ENCODE peak calls at places on chromosomes 12 and 14, in six cellular contexts. T is T-helper 17 cell; X is nephron progenitor cell; Z is ELF-1; L is activated gamma-delta T cell treated with anti-CD3 and anti-CD28 coated beads, Interleukin-2, amount 50 U/mL, for 16 hours; O is astrocyte of the spinal cord. Y is an unnamed sample.

GRCh38 chr12:89098390-89099102 is 253.8 kb downstream of the DUSP6 start:
- DNase-seq in T (no peak), X (peak; percentile 23), Z (peak; percentile 56), L (no peak), O (no peak), Y (no peak)

GRCh38 chr12:104485651-104486341 is 29.0 kb downstream of the CHST11 start:
- DNase-seq in T (peak; percentile 36), X (no peak), Z (no peak), L (no peak), O (no peak), Y (no peak)

GRCh38 chr14:23567186-23568020 is at the start of gene AP1G2:
- DNase-seq in T (peak; percentile 78), X (peak; percentile 86), Z (peak; percentile 94), L (peak; percentile 74), O (peak; percentile 56), Y (peak; percentile 87)

GRCh38 chr14:89607453-89607852 is 190.4 kb upstream of the FOXN3 start:
- DNase-seq in T (no peak), X (no peak), Z (no peak), L (no peak), O (no peak), Y (no peak)

GRCh38 chr14:93041830-93042229 is 73.9 kb downstream of the ITPK1 start:
- DNase-seq in T (no peak), X (no peak), Z (no peak), L (no peak), O (no peak), Y (no peak)

GRCh38 chr12:89154743-89155530 is 197.4 kb downstream of the DUSP6 start:
- DNase-seq in T (no peak), X (no peak), Z (no peak), L (no peak), O (no peak), Y (no peak)

GRCh38 chr14:22689186-22689585 is 45.0 kb upstream of the OR6J1 start:
- DNase-seq in T (no peak), X (no peak), Z (peak; percentile 17), L (no peak), O (peak; percentile 93), Y (peak; percentile 45)

GRCh38 chr14:68462683-68463082 is 330.2 kb downstream of the ZFP36L1 start:
- DNase-seq in T (no peak), X (no peak), Z (no peak), L (no peak), O (no peak), Y (peak; percentile 48)

GRCh38 chr14:39302124-39302810 is 68.6 kb downstream of the MIA2 start:
- DNase-seq in T (no peak), X (no peak), Z (no peak), L (no peak), O (no peak), Y (no peak)

GRCh38 chr12:4579305-4580097 is 17.5 kb downstream of the DYRK4 start:
- DNase-seq in T (no peak), X (no peak), Z (no peak), L (no peak), O (no peak), Y (peak; percentile 16)

GRCh38 chr12:118288174-118288573 is 84.5 kb downstream of the TAOK3 start:
- DNase-seq in T (no peak), X (no peak), Z (no peak), L (no peak), O (no peak), Y (no peak)

GRCh38 chr14:84250863-84251262 is 1279.1 kb upstream of the FLRT2 start:
- DNase-seq in T (no peak), X (no peak), Z (no peak), L (no peak), O (no peak), Y (no peak)

GRCh38 chr12:43278268-43278832 is 273.7 kb downstream of the ADAMTS20 start:
- DNase-seq in T (no peak), X (no peak), Z (no peak), L (no peak), O (no peak), Y (no peak)

GRCh38 chr12:29024117-29024516 is 125.0 kb upstream of the FAR2 start:
- DNase-seq in T (no peak), X (no peak), Z (no peak), L (no peak), O (no peak), Y (no peak)

GRCh38 chr14:31420013-31420318 is 384 bp downstream of the HEATR5A start:
- DNase-seq in T (peak; percentile 16), X (peak; percentile 80), Z (peak; percentile 87), L (no peak), O (no peak), Y (peak; percentile 61)

GRCh38 chr12:87779016-87779415 is 250.2 kb downstream of the C12orf50 start:
- DNase-seq in T (no peak), X (no peak), Z (no peak), L (no peak), O (peak; percentile 67), Y (peak; percentile 71)

GRCh38 chr12:6450869-6451347 is 934 bp upstream of the TAPBPL start:
- DNase-seq in T (no peak), X (no peak), Z (no peak), L (no peak), O (no peak), Y (no peak)

GRCh38 chr14:68964300-68965093 is 14.6 kb downstream of the ACTN1 start:
- DNase-seq in T (no peak), X (no peak), Z (no peak), L (no peak), O (no peak), Y (no peak)

GRCh38 chr14:64729386-64730060 is 25.3 kb downstream of the PLEKHG3 start:
- DNase-seq in T (no peak), X (no peak), Z (no peak), L (no peak), O (no peak), Y (no peak)

GRCh38 chr14:100341301-100342031 is 18.3 kb downstream of the SLC25A47 start:
- DNase-seq in T (no peak), X (no peak), Z (no peak), L (no peak), O (peak; percentile 76), Y (peak; percentile 41)

GRCh38 chr12:68743416-68743815 is 2.6 kb upstream of the SLC35E3 start:
- DNase-seq in T (no peak), X (no peak), Z (no peak), L (no peak), O (no peak), Y (no peak)

GRCh38 chr14:87457727-87458126 is 535.3 kb downstream of the GALC start:
- DNase-seq in T (no peak), X (no peak), Z (no peak), L (no peak), O (no peak), Y (peak; percentile 45)

GRCh38 chr12:24596768-24597388 is 352.0 kb downstream of the BCAT1 start:
- DNase-seq in T (no peak), X (no peak), Z (no peak), L (no peak), O (peak; percentile 57), Y (peak; percentile 65)